ENCODE peak calls at places on chromosomes 7 and 10, in eight cellular contexts. C, P, E, A, Z, N, M and L are unnamed samples.

GRCh38 chr7:140656548-140657515 is 15.9 kb upstream of the ADCK2 start:
- DNase-seq in C (peak), P (peak), E (peak), A (peak), Z (no peak), N (peak), M (peak), L (peak)

GRCh38 chr7:11232462-11232861 is 258.8 kb downstream of the PHF14 start:
- DNase-seq in C (no peak), P (peak), E (no peak), A (no peak), Z (no peak), N (no peak), M (no peak), L (no peak)

GRCh38 chr7:130352335-130353074 is 7.9 kb downstream of the CPA5 start:
- DNase-seq in C (peak), P (peak), E (no peak), A (peak), Z (no peak), N (peak), M (no peak), L (peak)

GRCh38 chr10:27542812-27543211 is 38.7 kb downstream of the RAB18 start:
- DNase-seq in C (peak), P (peak), E (no peak), A (peak), Z (no peak), N (peak), M (no peak), L (peak)

GRCh38 chr10:103648951-103649532 is 155.5 kb downstream of the NEURL1 start:
- DNase-seq in C (peak), P (peak), E (no peak), A (peak), Z (no peak), N (peak), M (peak), L (peak)

GRCh38 chr7:134059921-134060320 is 67.2 kb upstream of the LRGUK start:
- DNase-seq in C (no peak), P (no peak), E (no peak), A (no peak), Z (no peak), N (no peak), M (no peak), L (no peak)

GRCh38 chr10:29615195-29615594 is 19.6 kb downstream of the SVIL start:
- DNase-seq in C (no peak), P (no peak), E (no peak), A (no peak), Z (no peak), N (no peak), M (no peak), L (no peak)

GRCh38 chr10:78727728-78728127 is 341.0 kb upstream of the ZMIZ1 start:
- DNase-seq in C (no peak), P (no peak), E (no peak), A (no peak), Z (peak), N (no peak), M (no peak), L (no peak)

GRCh38 chr7:104922187-104923009 is 91.6 kb upstream of the KMT2E start:
- DNase-seq in C (peak), P (peak), E (no peak), A (peak), Z (no peak), N (no peak), M (no peak), L (no peak)

GRCh38 chr10:126501828-126502227 is 113.6 kb upstream of the ADAM12 start:
- DNase-seq in C (no peak), P (no peak), E (no peak), A (no peak), Z (no peak), N (no peak), M (no peak), L (no peak)

GRCh38 chr7:128959296-128959695 is 21.6 kb downstream of the IRF5 start:
- DNase-seq in C (no peak), P (no peak), E (no peak), A (no peak), Z (no peak), N (no peak), M (no peak), L (no peak)

GRCh38 chr10:44682516-44682915 is 228.6 kb upstream of the TMEM72 start:
- DNase-seq in C (peak), P (no peak), E (no peak), A (no peak), Z (peak), N (no peak), M (no peak), L (no peak)

GRCh38 chr7:101602484-101603241 is 26.4 kb downstream of the MYL10 start:
- DNase-seq in C (peak), P (peak), E (peak), A (peak), Z (peak), N (peak), M (peak), L (peak)

GRCh38 chr7:127114739-127115265 is 137.9 kb downstream of the GRM8 start:
- DNase-seq in C (no peak), P (no peak), E (no peak), A (no peak), Z (no peak), N (no peak), M (no peak), L (no peak)

GRCh38 chr7:29565634-29565981 is 2.0 kb downstream of the PRR15 start:
- DNase-seq in C (no peak), P (no peak), E (no peak), A (no peak), Z (no peak), N (no peak), M (no peak), L (no peak)

GRCh38 chr7:29563590-29564454 is at the start of gene PRR15:
- DNase-seq in C (peak), P (no peak), E (peak), A (peak), Z (peak), N (peak), M (peak), L (peak)

GRCh38 chr7:29565186-29565540 is 1.5 kb downstream of the PRR15 start:
- DNase-seq in C (no peak), P (peak), E (no peak), A (no peak), Z (no peak), N (peak), M (no peak), L (peak)

GRCh38 chr7:29565982-29566746 is 2.5 kb downstream of the PRR15 start:
- DNase-seq in C (peak), P (no peak), E (no peak), A (peak), Z (peak), N (no peak), M (no peak), L (peak)

GRCh38 chr7:29564455-29565185 is 985 bp downstream of the PRR15 start:
- DNase-seq in C (peak), P (peak), E (peak), A (peak), Z (peak), N (peak), M (peak), L (peak)
- H3K4me3 ChIP-seq in C (peak), P (peak), E (peak), A (peak), Z (peak), N (peak), M (peak), L (peak)

DNA sequence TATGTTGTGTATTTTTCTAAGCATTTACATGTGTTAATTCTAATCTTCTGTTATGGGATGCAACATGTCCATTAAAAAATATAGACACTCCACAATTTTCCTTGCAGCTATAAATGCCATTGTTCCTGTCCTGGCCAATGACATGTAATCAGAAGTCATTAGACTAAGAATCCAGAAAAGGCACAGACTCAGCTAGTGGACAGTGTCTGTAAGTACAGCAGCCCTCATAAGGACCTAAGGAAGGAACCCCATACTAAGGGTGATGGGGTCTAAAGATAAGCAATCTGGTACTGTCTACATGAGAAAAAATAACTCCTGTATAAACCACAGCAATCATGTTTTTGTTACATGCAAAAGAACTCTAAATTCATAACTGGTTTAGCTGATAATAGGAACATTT is 115.9 kb downstream of the GPR85 start:
- DNase-seq in C (no peak), P (no peak), E (no peak), A (no peak), Z (no peak), N (no peak), M (no peak), L (no peak)
- TF ChIP-seq CTCF in C (peak), P (no peak), E (peak), A (no peak), Z (no peak), N (no peak), M (no peak), L (no peak)

DNA sequence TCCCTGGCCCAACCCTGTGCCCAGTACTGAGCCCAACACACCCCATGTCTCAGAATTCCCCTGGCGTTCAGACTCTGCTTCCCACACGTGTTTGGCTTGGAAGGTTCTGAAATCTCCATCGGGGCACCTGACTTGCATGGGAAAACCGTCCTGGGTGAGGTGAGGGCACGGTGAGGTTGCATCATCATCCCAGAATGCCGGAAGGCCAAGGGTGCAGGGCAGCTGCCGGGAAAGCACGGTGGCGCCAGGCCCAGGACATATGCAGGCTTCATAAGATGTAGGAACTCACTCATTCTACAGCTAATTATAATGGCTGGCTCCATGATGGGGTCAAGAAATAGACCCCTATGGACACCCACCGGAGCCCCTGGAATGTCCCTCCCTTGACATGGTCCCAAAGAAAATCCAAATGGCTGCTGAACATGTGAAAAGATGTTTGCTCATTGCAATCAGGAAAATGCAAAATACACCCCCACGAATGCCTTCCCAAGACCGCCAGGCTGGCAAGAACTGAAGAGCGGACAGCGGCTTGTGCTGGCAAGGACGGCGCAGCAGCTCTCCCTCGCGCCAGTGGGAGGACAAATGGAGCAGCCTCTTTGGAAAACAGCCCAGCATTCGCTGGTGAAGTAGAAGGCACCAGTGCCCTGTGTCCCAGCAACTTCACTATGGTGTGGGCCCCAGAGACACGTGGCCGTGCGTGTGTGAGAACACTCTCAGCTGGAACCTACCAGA is 2.3 kb downstream of the KNDC1 start:
- DNase-seq in C (no peak), P (no peak), E (no peak), A (no peak), Z (no peak), N (no peak), M (no peak), L (no peak)
- H3K4me3 ChIP-seq in C (no peak), P (no peak), E (no peak), A (no peak), Z (no peak), N (no peak), M (no peak), L (no peak)

GRCh38 chr7:135416431-135416830 is 93.5 kb downstream of the CNOT4 start:
- DNase-seq in C (no peak), P (no peak), E (no peak), A (no peak), Z (no peak), N (no peak), M (no peak), L (no peak)

GRCh38 chr7:135411098-135411497 is 98.8 kb downstream of the CNOT4 start:
- DNase-seq in C (no peak), P (no peak), E (no peak), A (no peak), Z (no peak), N (no peak), M (no peak), L (no peak)

GRCh38 chr7:135414850-135415439 is 95.0 kb downstream of the CNOT4 start:
- DNase-seq in C (peak), P (peak), E (peak), A (peak), Z (no peak), N (peak), M (peak), L (peak)

GRCh38 chr7:135410546-135410942 is 99.4 kb downstream of the CNOT4 start:
- DNase-seq in C (no peak), P (no peak), E (no peak), A (no peak), Z (no peak), N (no peak), M (no peak), L (no peak)

GRCh38 chr7:135414208-135414607 is 95.7 kb downstream of the CNOT4 start:
- DNase-seq in C (no peak), P (no peak), E (no peak), A (no peak), Z (no peak), N (no peak), M (no peak), L (no peak)
- TF ChIP-seq CTCF in C (no peak), P (no peak), E (no peak), A (no peak), Z (no peak), N (no peak), M (no peak), L (no peak)

GRCh38 chr10:43256531-43257209 is 10.2 kb downstream of the RASGEF1A start:
- DNase-seq in C (no peak), P (no peak), E (no peak), A (no peak), Z (no peak), N (no peak), M (peak), L (no peak)
- H3K4me3 ChIP-seq in C (no peak), P (no peak), E (no peak), A (no peak), Z (no peak), N (no peak), M (no peak), L (no peak)

GRCh38 chr10:130877131-130877530 is 434.4 kb downstream of the TCERG1L start:
- DNase-seq in C (no peak), P (no peak), E (no peak), A (no peak), Z (no peak), N (no peak), M (no peak), L (no peak)
- TF ChIP-seq CTCF in C (no peak), P (no peak), E (no peak), A (no peak), Z (no peak), N (no peak), M (no peak), L (no peak)

GRCh38 chr10:98467506-98468318 is 21.0 kb upstream of the HPS1 start:
- DNase-seq in C (peak), P (peak), E (peak), A (peak), Z (peak), N (peak), M (peak), L (peak)
- H3K4me3 ChIP-seq in C (peak), P (peak), E (peak), A (peak), Z (peak), N (peak), M (peak), L (peak)

DNA sequence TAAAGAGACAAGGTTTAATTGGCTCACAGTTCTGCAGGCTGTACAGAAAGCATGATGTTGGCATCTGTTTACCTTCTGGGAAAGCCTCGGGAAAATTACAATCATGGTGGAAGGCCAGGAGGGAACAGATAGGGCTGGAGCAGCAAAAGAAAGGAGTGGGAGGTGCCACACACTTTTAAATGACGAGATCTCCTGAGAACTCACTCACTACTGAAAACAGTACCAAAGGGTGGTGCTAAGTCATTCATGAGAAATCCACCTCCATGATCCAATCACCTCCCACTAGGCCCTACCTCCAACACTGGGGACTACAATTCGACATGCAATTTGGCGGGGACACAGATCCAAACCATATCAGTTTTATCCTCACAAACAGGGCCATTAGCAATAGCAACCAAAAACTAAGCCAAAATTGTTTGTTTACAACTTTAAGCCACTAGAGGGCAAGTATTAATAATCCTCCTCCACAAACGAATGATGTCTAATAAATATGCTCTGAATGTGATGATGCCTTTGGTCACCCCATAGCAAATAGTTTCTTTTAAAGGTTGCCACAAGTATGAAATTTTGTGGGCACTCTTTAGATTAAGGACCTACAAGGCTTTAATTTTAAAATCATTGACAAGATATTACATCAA is 129.2 kb upstream of the NRBF2 start:
- DNase-seq in C (no peak), P (no peak), E (no peak), A (peak), Z (no peak), N (no peak), M (no peak), L (no peak)
- TF ChIP-seq CTCF in C (peak), P (peak), E (peak), A (peak), Z (peak), N (peak), M (no peak), L (peak)

GRCh38 chr10:132961-133898 is 2.0 kb upstream of the ZMYND11 start:
- DNase-seq in C (peak), P (peak), E (no peak), A (peak), Z (no peak), N (peak), M (no peak), L (peak)
- H3K4me3 ChIP-seq in C (peak), P (peak), E (no peak), A (peak), Z (peak), N (peak), M (no peak), L (peak)